ENCODE peak calls at places on chromosomes 5 and 9, in six cellular contexts. One of them, this sample, is unnamed.
A peak's percentile ranks its signal among the peaks of the same experiment; 100 is the strongest.

GRCh38 chr5:135574493-135574892 is 4.3 kb downstream of the CXCL14 start:
- DNase-seq in HTR-8/SVneo: no peak
- DNase-seq in activated gamma-delta T cell treated with anti-CD3 and anti-CD28 coated beads, Interleukin-2, amount 50 U/mL, for 16 hours: no peak
- DNase-seq in fibroblast of the conjunctiva: no peak
- DNase-seq in NCI-H2029 treated with DMSO at 0.1 percent for 48 hours: no peak
- DNase-seq in NCI-H1694 treated with DMSO at 0.1 percent for 48 hours: no peak
- DNase-seq in this sample: no peak

GRCh38 chr5:148788636-148789035 is 37.8 kb upstream of the ADRB2 start:
- DNase-seq in NCI-H1694 treated with DMSO at 0.1 percent for 48 hours: no peak
- DNase-seq in fibroblast of the conjunctiva: no peak
- DNase-seq in HTR-8/SVneo: no peak
- DNase-seq in NCI-H2029 treated with DMSO at 0.1 percent for 48 hours: no peak
- DNase-seq in activated gamma-delta T cell treated with anti-CD3 and anti-CD28 coated beads, Interleukin-2, amount 50 U/mL, for 16 hours: no peak
- DNase-seq in this sample: no peak

GRCh38 chr5:33282696-33283095 is 158.1 kb upstream of the TARS1 start:
- DNase-seq in NCI-H1694 treated with DMSO at 0.1 percent for 48 hours: no peak
- DNase-seq in fibroblast of the conjunctiva: no peak
- DNase-seq in activated gamma-delta T cell treated with anti-CD3 and anti-CD28 coated beads, Interleukin-2, amount 50 U/mL, for 16 hours: no peak
- DNase-seq in HTR-8/SVneo: no peak
- DNase-seq in NCI-H2029 treated with DMSO at 0.1 percent for 48 hours: no peak
- DNase-seq in this sample: no peak

GRCh38 chr5:79512692-79513518 is 1.0 kb downstream of the HOMER1 start:
- DNase-seq in NCI-H2029 treated with DMSO at 0.1 percent for 48 hours: no peak
- DNase-seq in activated gamma-delta T cell treated with anti-CD3 and anti-CD28 coated beads, Interleukin-2, amount 50 U/mL, for 16 hours: no peak
- DNase-seq in NCI-H1694 treated with DMSO at 0.1 percent for 48 hours: peak; percentile 33
- DNase-seq in HTR-8/SVneo: peak; percentile 23
- DNase-seq in fibroblast of the conjunctiva: no peak
- DNase-seq in this sample: no peak

GRCh38 chr5:115977988-115978387 is 15.7 kb downstream of the LVRN start:
- DNase-seq in NCI-H1694 treated with DMSO at 0.1 percent for 48 hours: no peak
- DNase-seq in NCI-H2029 treated with DMSO at 0.1 percent for 48 hours: no peak
- DNase-seq in activated gamma-delta T cell treated with anti-CD3 and anti-CD28 coated beads, Interleukin-2, amount 50 U/mL, for 16 hours: no peak
- DNase-seq in fibroblast of the conjunctiva: peak; percentile 46
- DNase-seq in HTR-8/SVneo: peak; percentile 45
- DNase-seq in this sample: no peak

GRCh38 chr5:14726066-14726838 is 61.7 kb downstream of the OTULIN start:
- DNase-seq in NCI-H2029 treated with DMSO at 0.1 percent for 48 hours: no peak
- DNase-seq in NCI-H1694 treated with DMSO at 0.1 percent for 48 hours: no peak
- DNase-seq in HTR-8/SVneo: peak; percentile 30
- DNase-seq in activated gamma-delta T cell treated with anti-CD3 and anti-CD28 coated beads, Interleukin-2, amount 50 U/mL, for 16 hours: no peak
- DNase-seq in fibroblast of the conjunctiva: no peak
- DNase-seq in this sample: no peak

GRCh38 chr9:128310461-128310860 is 11.8 kb downstream of the TRUB2 start:
- DNase-seq in NCI-H1694 treated with DMSO at 0.1 percent for 48 hours: no peak
- DNase-seq in fibroblast of the conjunctiva: no peak
- DNase-seq in activated gamma-delta T cell treated with anti-CD3 and anti-CD28 coated beads, Interleukin-2, amount 50 U/mL, for 16 hours: no peak
- DNase-seq in NCI-H2029 treated with DMSO at 0.1 percent for 48 hours: no peak
- DNase-seq in HTR-8/SVneo: no peak
- DNase-seq in this sample: no peak

GRCh38 chr5:139725073-139725830 is 70.4 kb upstream of the PSD2 start:
- DNase-seq in activated gamma-delta T cell treated with anti-CD3 and anti-CD28 coated beads, Interleukin-2, amount 50 U/mL, for 16 hours: no peak
- DNase-seq in NCI-H1694 treated with DMSO at 0.1 percent for 48 hours: no peak
- DNase-seq in NCI-H2029 treated with DMSO at 0.1 percent for 48 hours: no peak
- DNase-seq in HTR-8/SVneo: peak; percentile 97
- DNase-seq in fibroblast of the conjunctiva: peak; percentile 53
- DNase-seq in this sample: no peak

GRCh38 chr5:153632748-153633290 is 142.3 kb downstream of the GRIA1 start:
- DNase-seq in NCI-H1694 treated with DMSO at 0.1 percent for 48 hours: no peak
- DNase-seq in activated gamma-delta T cell treated with anti-CD3 and anti-CD28 coated beads, Interleukin-2, amount 50 U/mL, for 16 hours: no peak
- DNase-seq in fibroblast of the conjunctiva: no peak
- DNase-seq in HTR-8/SVneo: no peak
- DNase-seq in NCI-H2029 treated with DMSO at 0.1 percent for 48 hours: no peak
- DNase-seq in this sample: no peak

GRCh38 chr5:68446487-68446894 is 230.9 kb downstream of the PIK3R1 start:
- DNase-seq in NCI-H1694 treated with DMSO at 0.1 percent for 48 hours: no peak
- DNase-seq in HTR-8/SVneo: no peak
- DNase-seq in activated gamma-delta T cell treated with anti-CD3 and anti-CD28 coated beads, Interleukin-2, amount 50 U/mL, for 16 hours: no peak
- DNase-seq in NCI-H2029 treated with DMSO at 0.1 percent for 48 hours: no peak
- DNase-seq in fibroblast of the conjunctiva: no peak
- DNase-seq in this sample: no peak

GRCh38 chr5:135159626-135160025 is 125.6 kb upstream of the PITX1 start:
- DNase-seq in fibroblast of the conjunctiva: no peak
- DNase-seq in HTR-8/SVneo: no peak
- DNase-seq in activated gamma-delta T cell treated with anti-CD3 and anti-CD28 coated beads, Interleukin-2, amount 50 U/mL, for 16 hours: no peak
- DNase-seq in NCI-H2029 treated with DMSO at 0.1 percent for 48 hours: no peak
- DNase-seq in NCI-H1694 treated with DMSO at 0.1 percent for 48 hours: no peak
- DNase-seq in this sample: no peak

GRCh38 chr9:99387416-99387815 is 165.3 kb downstream of the SEC61B start:
- DNase-seq in NCI-H1694 treated with DMSO at 0.1 percent for 48 hours: no peak
- DNase-seq in activated gamma-delta T cell treated with anti-CD3 and anti-CD28 coated beads, Interleukin-2, amount 50 U/mL, for 16 hours: no peak
- DNase-seq in fibroblast of the conjunctiva: no peak
- DNase-seq in HTR-8/SVneo: no peak
- DNase-seq in NCI-H2029 treated with DMSO at 0.1 percent for 48 hours: no peak
- DNase-seq in this sample: no peak

GRCh38 chr5:80299601-80300000 is 20.2 kb upstream of the SPZ1 start:
- DNase-seq in NCI-H2029 treated with DMSO at 0.1 percent for 48 hours: no peak
- DNase-seq in fibroblast of the conjunctiva: no peak
- DNase-seq in NCI-H1694 treated with DMSO at 0.1 percent for 48 hours: no peak
- DNase-seq in activated gamma-delta T cell treated with anti-CD3 and anti-CD28 coated beads, Interleukin-2, amount 50 U/mL, for 16 hours: no peak
- DNase-seq in HTR-8/SVneo: no peak
- DNase-seq in this sample: no peak

This sample was measured in NK-92 treated with Interleukin-12 subunit alpha and Interleukin-12 subunit beta, amount 100 ng/mL, for 24 hours.